ENCODE peak calls at places on chromosomes 16 and 17, in seven cellular contexts. S, L, X, V, B, M and A are unnamed samples.

GRCh38 chr16:5065813-5066212 is at the start of gene C16orf89:
- DNase-seq in S (no peak), L (no peak), X (no peak), V (no peak), B (no peak), M (peak), A (no peak)

GRCh38 chr16:19130852-19131808 is 17.4 kb downstream of the ITPRIPL2 start:
- DNase-seq in S (no peak), L (peak), X (no peak), V (peak), B (peak), M (no peak), A (no peak)

GRCh38 chr16:15885560-15886001 is 2.8 kb downstream of the CEP20 start:
- DNase-seq in S (no peak), L (no peak), X (no peak), V (no peak), B (peak), M (no peak), A (no peak)

GRCh38 chr17:38571833-38572274 is 33.9 kb downstream of the SRCIN1 start:
- DNase-seq in S (no peak), L (no peak), X (no peak), V (no peak), B (no peak), M (no peak), A (no peak)

GRCh38 chr16:11526921-11527320 is 59.8 kb downstream of the LITAF start:
- DNase-seq in S (no peak), L (no peak), X (no peak), V (peak), B (no peak), M (no peak), A (no peak)

GRCh38 chr17:8941520-8941919 is 24.0 kb downstream of the PIK3R5 start:
- DNase-seq in S (peak), L (no peak), X (peak), V (no peak), B (no peak), M (no peak), A (no peak)

GRCh38 chr17:40577611-40578065 is 12.4 kb upstream of the CCR7 start:
- DNase-seq in S (no peak), L (peak), X (no peak), V (no peak), B (no peak), M (no peak), A (peak)

GRCh38 chr16:15775209-15775608 is 81.6 kb downstream of the MYH11 start:
- DNase-seq in S (no peak), L (no peak), X (no peak), V (no peak), B (peak), M (no peak), A (no peak)

GRCh38 chr17:50471009-50471905 is 2.6 kb upstream of the CHAD start:
- DNase-seq in S (no peak), L (no peak), X (no peak), V (no peak), B (no peak), M (no peak), A (no peak)

GRCh38 chr16:49855280-49855821 is 561 bp downstream of the ZNF423 start:
- DNase-seq in S (peak), L (peak), X (peak), V (peak), B (peak), M (peak), A (peak)

GRCh38 chr16:31452631-31453106 is 6.6 kb upstream of the ARMC5 start:
- DNase-seq in S (no peak), L (no peak), X (no peak), V (peak), B (peak), M (no peak), A (no peak)

GRCh38 chr16:72013389-72013788 is 4.8 kb downstream of the DHODH start:
- DNase-seq in S (no peak), L (no peak), X (no peak), V (no peak), B (no peak), M (no peak), A (no peak)

GRCh38 chr16:3098459-3099394 is at the start of gene ZSCAN10:
- DNase-seq in S (no peak), L (no peak), X (no peak), V (no peak), B (no peak), M (no peak), A (no peak)

GRCh38 chr16:88467433-88468051 is 14.5 kb downstream of the ZFPM1 start:
- DNase-seq in S (no peak), L (no peak), X (no peak), V (no peak), B (no peak), M (no peak), A (no peak)

GRCh38 chr17:62653002-62653830 is 25.7 kb downstream of the MRC2 start:
- DNase-seq in S (peak), L (peak), X (peak), V (peak), B (peak), M (peak), A (peak)

GRCh38 chr16:57803413-57803990 is 1.2 kb upstream of the KIFC3 start:
- DNase-seq in S (no peak), L (no peak), X (no peak), V (no peak), B (no peak), M (no peak), A (no peak)

GRCh38 chr17:74767111-74767516 is 9.0 kb downstream of the NAT9 start:
- DNase-seq in S (no peak), L (no peak), X (no peak), V (no peak), B (no peak), M (peak), A (no peak)

GRCh38 chr16:66984902-66985311 is 3.5 kb upstream of the CES4A start:
- DNase-seq in S (peak), L (no peak), X (no peak), V (no peak), B (no peak), M (no peak), A (no peak)

GRCh38 chr16:21083729-21084268 is 66.8 kb downstream of the DNAH3 start:
- DNase-seq in S (peak), L (peak), X (peak), V (peak), B (peak), M (peak), A (peak)

GRCh38 chr16:17194190-17194780 is 276.5 kb downstream of the XYLT1 start:
- DNase-seq in S (peak), L (peak), X (peak), V (peak), B (peak), M (no peak), A (peak)

GRCh38 chr17:42845918-42846593 is 1.7 kb downstream of the AOC2 start:
- DNase-seq in S (no peak), L (no peak), X (no peak), V (no peak), B (no peak), M (no peak), A (no peak)

GRCh38 chr16:1610841-1611653 is 825 bp downstream of the IFT140 start:
- DNase-seq in S (no peak), L (no peak), X (no peak), V (no peak), B (no peak), M (no peak), A (no peak)

GRCh38 chr17:38751144-38751802 is 1.3 kb upstream of the PSMB3 start:
- DNase-seq in S (no peak), L (no peak), X (no peak), V (peak), B (peak), M (no peak), A (no peak)

GRCh38 chr17:44792276-44792675 is 33.5 kb downstream of the ADAM11 start:
- DNase-seq in S (no peak), L (no peak), X (no peak), V (no peak), B (no peak), M (no peak), A (no peak)

GRCh38 chr16:81586421-81586820 is 141.8 kb downstream of the CMIP start:
- DNase-seq in S (no peak), L (no peak), X (no peak), V (no peak), B (no peak), M (no peak), A (no peak)

GRCh38 chr17:38910325-38910724 is 15.1 kb upstream of the LASP1NB start:
- DNase-seq in S (no peak), L (peak), X (no peak), V (no peak), B (no peak), M (no peak), A (no peak)

GRCh38 chr16:70638814-70639792 is 7.3 kb upstream of the IL34 start:
- DNase-seq in S (no peak), L (no peak), X (no peak), V (no peak), B (no peak), M (no peak), A (no peak)

GRCh38 chr16:78133919-78134318 is 34.5 kb downstream of the WWOX start:
- DNase-seq in S (no peak), L (no peak), X (no peak), V (no peak), B (peak), M (no peak), A (no peak)

GRCh38 chr17:37802712-37803416 is 58.0 kb upstream of the HNF1B start:
- DNase-seq in S (no peak), L (peak), X (no peak), V (peak), B (no peak), M (no peak), A (no peak)

GRCh38 chr16:31401436-31401835 is 8.3 kb downstream of the ITGAD start:
- DNase-seq in S (no peak), L (no peak), X (no peak), V (no peak), B (no peak), M (no peak), A (no peak)

GRCh38 chr17:35188111-35188510 is 6.1 kb downstream of the SLC35G3 start:
- DNase-seq in S (no peak), L (no peak), X (no peak), V (no peak), B (no peak), M (no peak), A (no peak)

GRCh38 chr16:24525970-24526559 is 13.3 kb upstream of the RBBP6 start:
- DNase-seq in S (no peak), L (no peak), X (no peak), V (peak), B (peak), M (no peak), A (no peak)